ENCODE peak calls at places on chromosomes 13 and 19, in eight cellular contexts. Z is M059J, T is iPS DF 6.9, I is nephron progenitor cell, M is NCI-H226, C is GM04503, P is NCI-H2029, O is A673. J is an unnamed sample.

GRCh38 chr19:21604941-21605548 is 99.6 kb downstream of the ZNF429 start:
- DNase-seq in T (no peak), M (no peak), O (no peak), Z (peak), I (no peak), C (no peak), P (no peak), J (no peak)

GRCh38 chr13:113452942-113453901 is at the start of gene ADPRHL1:
- DNase-seq in C (no peak), T (no peak), O (no peak), Z (no peak), P (peak), M (no peak), I (peak), J (no peak)

GRCh38 chr19:58279042-58279924 is 528 bp downstream of the ZNF8 start:
- DNase-seq in O (peak), M (peak), I (peak), C (no peak), P (peak), T (peak), Z (peak), J (peak)

GRCh38 chr19:35716735-35716984 is 1.1 kb upstream of the KMT2B start:
- DNase-seq in M (no peak), O (no peak), T (no peak), Z (no peak), C (no peak), P (no peak), I (no peak), J (no peak)

GRCh38 chr13:74068471-74068870 is 65.7 kb downstream of the KLF12 start:
- DNase-seq in Z (no peak), M (no peak), P (no peak), T (no peak), O (no peak), C (no peak), I (no peak), J (no peak)

GRCh38 chr19:41175825-41176734 is 16.9 kb upstream of the CYP2S1 start:
- DNase-seq in C (peak), O (peak), T (peak), Z (peak), I (peak), P (no peak), M (peak), J (no peak)

GRCh38 chr13:113852536-113853517 is 11.0 kb downstream of the GAS6 start:
- DNase-seq in P (no peak), T (no peak), Z (no peak), O (no peak), C (no peak), I (no peak), M (no peak), J (no peak)

GRCh38 chr19:12783226-12783848 is 7.9 kb upstream of the JUNB start:
- DNase-seq in Z (no peak), T (no peak), M (no peak), O (no peak), C (no peak), P (no peak), I (no peak), J (no peak)

GRCh38 chr19:52140077-52140710 is 456 bp upstream of the ZNF616 start:
- DNase-seq in T (no peak), I (no peak), C (no peak), O (no peak), Z (peak), P (no peak), M (no peak), J (no peak)

GRCh38 chr13:53298426-53298825 is 269.8 kb downstream of the OLFM4 start:
- DNase-seq in Z (no peak), P (no peak), T (no peak), I (no peak), C (no peak), O (no peak), M (no peak), J (no peak)

GRCh38 chr19:35044317-35045117 is 3.0 kb downstream of the HPN start:
- DNase-seq in M (peak), Z (peak), O (peak), I (peak), C (no peak), T (no peak), P (no peak), J (no peak)

GRCh38 chr19:53394522-53394973 is 401 bp upstream of the ZNF765 start:
- DNase-seq in P (no peak), C (peak), Z (peak), O (no peak), T (peak), M (no peak), I (peak), J (no peak)

GRCh38 chr13:77994166-77994565 is 75.5 kb upstream of the EDNRB start:
- DNase-seq in C (no peak), O (no peak), Z (peak), T (no peak), M (no peak), I (no peak), P (no peak), J (no peak)

GRCh38 chr19:4288091-4288777 is 9.2 kb downstream of the SHD start:
- DNase-seq in T (no peak), P (no peak), C (no peak), M (no peak), I (no peak), O (no peak), Z (no peak), J (no peak)

GRCh38 chr13:20494656-20495055 is 31.0 kb downstream of the CRYL1 start:
- DNase-seq in M (no peak), P (no peak), I (no peak), Z (no peak), T (no peak), O (no peak), C (no peak), J (no peak)

GRCh38 chr13:53191091-53191490 is 162.5 kb downstream of the OLFM4 start:
- DNase-seq in O (peak), M (no peak), P (no peak), Z (peak), T (no peak), C (no peak), I (no peak), J (no peak)

GRCh38 chr19:2032296-2032941 is 16.9 kb upstream of the BTBD2 start:
- DNase-seq in T (no peak), M (peak), Z (peak), C (peak), I (no peak), P (peak), O (peak), J (no peak)